ENCODE peak calls at places on chromosomes 6 and 20, in seven cellular contexts. W, J, Q, E, L, K and O are unnamed samples.

GRCh38 chr6:39203804-39204495 is 25.3 kb downstream of the KCNK5 start:
- DNase-seq in W (no peak), J (no peak), Q (no peak), E (peak; percentile 90), L (no peak), K (no peak), O (no peak)

GRCh38 chr6:132391391-132392291 is 9.6 kb downstream of the MOXD1 start:
- DNase-seq in W (no peak), J (no peak), Q (no peak), E (no peak), L (peak; percentile 96), K (no peak), O (no peak)

GRCh38 chr6:100464910-100465700 is at the start of gene SIM1:
- DNase-seq in W (no peak), J (peak; percentile 95), Q (peak; percentile 75), E (no peak), L (peak; percentile 94), K (no peak), O (no peak)

GRCh38 chr6:133778414-133778813 is 110.5 kb upstream of the TCF21 start:
- DNase-seq in W (no peak), J (no peak), Q (no peak), E (no peak), L (peak; percentile 93), K (no peak), O (no peak)

GRCh38 chr6:2524090-2524489 is 226.6 kb downstream of the MYLK4 start:
- DNase-seq in W (no peak), J (no peak), Q (no peak), E (no peak), L (no peak), K (peak; percentile 71), O (no peak)

GRCh38 chr6:4287811-4288244 is 152.5 kb upstream of the ECI2 start:
- DNase-seq in W (no peak), J (no peak), Q (no peak), E (no peak), L (no peak), K (no peak), O (no peak)

GRCh38 chr20:38008233-38008944 is 24.9 kb downstream of the TTI1 start:
- DNase-seq in W (no peak), J (no peak), Q (no peak), E (no peak), L (no peak), K (no peak), O (no peak)

GRCh38 chr6:158819977-158820632 is 937 bp upstream of the EZR start:
- DNase-seq in W (no peak), J (no peak), Q (peak; percentile 16), E (no peak), L (no peak), K (no peak), O (no peak)

GRCh38 chr6:11363881-11364576 is 131.6 kb upstream of the NEDD9 start:
- DNase-seq in W (peak; percentile 65), J (no peak), Q (no peak), E (no peak), L (no peak), K (no peak), O (no peak)

GRCh38 chr20:58137651-58138265 is 90.7 kb downstream of the ANKRD60 start:
- DNase-seq in W (no peak), J (no peak), Q (no peak), E (no peak), L (no peak), K (no peak), O (no peak)

GRCh38 chr6:158361961-158362634 is 49.8 kb downstream of the TULP4 start:
- DNase-seq in W (no peak), J (no peak), Q (no peak), E (no peak), L (peak; percentile 47), K (no peak), O (no peak)

GRCh38 chr20:50918403-50918802 is 12.8 kb downstream of the ADNP start:
- DNase-seq in W (no peak), J (no peak), Q (no peak), E (no peak), L (peak; percentile 66), K (no peak), O (no peak)

GRCh38 chr6:149897015-149897697 is 757 bp downstream of the RAET1E start:
- DNase-seq in W (no peak), J (peak; percentile 96), Q (no peak), E (peak; percentile 59), L (peak; percentile 97), K (no peak), O (no peak)

GRCh38 chr6:36885461-36886401 is at the start of gene C6orf89:
- DNase-seq in W (peak; percentile 96), J (peak; percentile 99), Q (peak; percentile 96), E (peak; percentile 99), L (peak; percentile 97), K (peak; percentile 100), O (peak; percentile 98)

GRCh38 chr6:34573567-34574183 is 17.5 kb upstream of the SPDEF start:
- DNase-seq in W (no peak), J (peak; percentile 43), Q (no peak), E (peak; percentile 32), L (no peak), K (no peak), O (no peak)

GRCh38 chr20:25468126-25469075 is 60.9 kb downstream of the GINS1 start:
- DNase-seq in W (no peak), J (no peak), Q (no peak), E (no peak), L (no peak), K (no peak), O (no peak)

GRCh38 chr6:99119109-99120031 is 171.6 kb upstream of the FBXL4 start:
- DNase-seq in W (no peak), J (no peak), Q (peak; percentile 58), E (no peak), L (peak; percentile 43), K (peak; percentile 70), O (peak; percentile 76)

GRCh38 chr6:15411766-15412165 is 165.9 kb downstream of the JARID2 start:
- DNase-seq in W (no peak), J (no peak), Q (no peak), E (no peak), L (no peak), K (no peak), O (no peak)

GRCh38 chr20:688809-689208 is 13.2 kb upstream of the SCRT2 start:
- DNase-seq in W (no peak), J (no peak), Q (no peak), E (no peak), L (no peak), K (no peak), O (no peak)

GRCh38 chr6:38588631-38589366 is 50.9 kb downstream of the BTBD9 start:
- DNase-seq in W (no peak), J (no peak), Q (no peak), E (no peak), L (peak; percentile 57), K (no peak), O (no peak)

GRCh38 chr6:24775520-24776058 is 852 bp downstream of the GMNN start:
- DNase-seq in W (no peak), J (no peak), Q (no peak), E (no peak), L (peak; percentile 65), K (no peak), O (peak; percentile 50)

GRCh38 chr6:100057941-100058340 is 63.9 kb upstream of the MCHR2 start:
- DNase-seq in W (no peak), J (no peak), Q (no peak), E (no peak), L (no peak), K (no peak), O (no peak)

GRCh38 chr20:61690150-61690549 is 375.5 kb downstream of the TAF4 start:
- DNase-seq in W (no peak), J (no peak), Q (no peak), E (peak; percentile 14), L (no peak), K (no peak), O (no peak)

GRCh38 chr20:577167-577791 is 32.8 kb downstream of the TCF15 start:
- DNase-seq in W (no peak), J (no peak), Q (peak; percentile 41), E (no peak), L (peak; percentile 4), K (peak; percentile 29), O (peak; percentile 30)

GRCh38 chr20:2798814-2799213 is 1.6 kb downstream of the CPXM1 start:
- DNase-seq in W (no peak), J (no peak), Q (no peak), E (no peak), L (no peak), K (peak; percentile 23), O (no peak)

GRCh38 chr20:13941031-13941430 is 49.4 kb downstream of the SEL1L2 start:
- DNase-seq in W (no peak), J (no peak), Q (no peak), E (no peak), L (no peak), K (no peak), O (no peak)

GRCh38 chr20:19923762-19924161 is 93.4 kb upstream of the NAA20 start:
- DNase-seq in W (no peak), J (no peak), Q (no peak), E (no peak), L (no peak), K (no peak), O (no peak)

GRCh38 chr20:53413188-53413631 is 180.4 kb downstream of the ZNF217 start:
- DNase-seq in W (peak; percentile 12), J (peak; percentile 53), Q (no peak), E (peak; percentile 58), L (no peak), K (no peak), O (peak; percentile 85)

GRCh38 chr6:6521961-6522360 is 66.6 kb upstream of the LY86 start:
- DNase-seq in W (no peak), J (no peak), Q (no peak), E (no peak), L (no peak), K (no peak), O (no peak)

GRCh38 chr6:159715168-159715567 is 12.1 kb upstream of the WTAP start:
- DNase-seq in W (no peak), J (no peak), Q (no peak), E (no peak), L (no peak), K (peak; percentile 45), O (no peak)